ENCODE peak calls at places on chromosomes 3 and 15, in six cellular contexts. One of them, this sample, is unnamed.

GRCh38 chr3:126358038-126358815 is 1.0 kb upstream of the KLF15 start:
- DNase-seq in SK-N-SH: no peak
- DNase-seq in HCT116: no peak
- DNase-seq in GM12878: no peak
- DNase-seq in HepG2: no peak
- DNase-seq in K562: no peak
- DNase-seq in this sample: no peak

GRCh38 chr3:127820221-127820870 is 2.0 kb downstream of the MGLL start:
- DNase-seq in SK-N-SH: peak
- DNase-seq in GM12878: peak
- DNase-seq in K562: no peak
- DNase-seq in HCT116: no peak
- DNase-seq in HepG2: no peak
- DNase-seq in this sample: no peak

GRCh38 chr15:81302605-81303204 is 21.2 kb downstream of the STARD5 start:
- DNase-seq in HepG2: no peak
- DNase-seq in HCT116: no peak
- DNase-seq in GM12878: no peak
- DNase-seq in K562: no peak
- DNase-seq in SK-N-SH: no peak
- DNase-seq in this sample: no peak

GRCh38 chr15:60721706-60722105 is 242.8 kb upstream of the ICE2 start:
- DNase-seq in HCT116: no peak
- DNase-seq in HepG2: no peak
- DNase-seq in SK-N-SH: no peak
- DNase-seq in K562: no peak
- DNase-seq in GM12878: no peak
- DNase-seq in this sample: no peak

GRCh38 chr3:117080899-117081298 is 371.3 kb downstream of the TUSC7 start:
- DNase-seq in HCT116: no peak
- DNase-seq in HepG2: no peak
- DNase-seq in K562: no peak
- DNase-seq in GM12878: no peak
- DNase-seq in SK-N-SH: no peak
- DNase-seq in this sample: no peak

GRCh38 chr15:45637552-45638033 is 2.8 kb downstream of the SQOR start:
- DNase-seq in HCT116: no peak
- DNase-seq in GM12878: peak
- DNase-seq in HepG2: peak
- DNase-seq in SK-N-SH: no peak
- DNase-seq in K562: no peak
- DNase-seq in this sample: no peak

GRCh38 chr15:68307131-68307928 is 29.8 kb downstream of the FEM1B start:
- DNase-seq in GM12878: no peak
- DNase-seq in SK-N-SH: peak
- DNase-seq in HCT116: no peak
- DNase-seq in K562: no peak
- DNase-seq in HepG2: no peak
- DNase-seq in this sample: no peak

GRCh38 chr15:42118650-42119531 is 24.5 kb upstream of the PLA2G4D start:
- DNase-seq in K562: no peak
- DNase-seq in HepG2: no peak
- DNase-seq in SK-N-SH: no peak
- DNase-seq in HCT116: no peak
- DNase-seq in GM12878: no peak
- DNase-seq in this sample: no peak

GRCh38 chr15:79924379-79924778 is 27.6 kb upstream of the MTHFS start:
- DNase-seq in SK-N-SH: no peak
- DNase-seq in HCT116: no peak
- DNase-seq in K562: no peak
- DNase-seq in HepG2: no peak
- DNase-seq in GM12878: no peak
- DNase-seq in this sample: no peak

GRCh38 chr15:98506711-98507110 is 141.6 kb upstream of the IGF1R start:
- DNase-seq in HCT116: no peak
- DNase-seq in K562: no peak
- DNase-seq in SK-N-SH: no peak
- DNase-seq in GM12878: no peak
- DNase-seq in HepG2: no peak
- DNase-seq in this sample: no peak

GRCh38 chr3:41441568-41441967 is 242.3 kb downstream of the CTNNB1 start:
- DNase-seq in SK-N-SH: no peak
- DNase-seq in K562: no peak
- DNase-seq in HepG2: peak
- DNase-seq in HCT116: no peak
- DNase-seq in GM12878: no peak
- DNase-seq in this sample: no peak

GRCh38 chr15:52068004-52068403 is 44.6 kb downstream of the BCL2L10 start:
- DNase-seq in GM12878: no peak
- DNase-seq in K562: no peak
- DNase-seq in HCT116: no peak
- DNase-seq in SK-N-SH: no peak
- DNase-seq in HepG2: no peak
- DNase-seq in this sample: no peak

GRCh38 chr3:143182861-143183667 is 63.5 kb downstream of the CHST2 start:
- DNase-seq in SK-N-SH: no peak
- DNase-seq in HepG2: no peak
- DNase-seq in HCT116: no peak
- DNase-seq in K562: no peak
- DNase-seq in GM12878: no peak
- DNase-seq in this sample: no peak

GRCh38 chr3:29282431-29283296 is 1.8 kb downstream of the RBMS3 start:
- DNase-seq in HCT116: no peak
- DNase-seq in GM12878: no peak
- DNase-seq in SK-N-SH: no peak
- DNase-seq in K562: no peak
- DNase-seq in HepG2: no peak
- DNase-seq in this sample: no peak

GRCh38 chr3:160180581-160181216 is 44.5 kb upstream of the C3orf80 start:
- DNase-seq in HCT116: no peak
- DNase-seq in SK-N-SH: peak
- DNase-seq in HepG2: no peak
- DNase-seq in GM12878: no peak
- DNase-seq in K562: no peak
- DNase-seq in this sample: no peak

GRCh38 chr3:100269410-100270217 is 8.8 kb downstream of the TBC1D23 start:
- DNase-seq in GM12878: no peak
- DNase-seq in HepG2: no peak
- DNase-seq in SK-N-SH: no peak
- DNase-seq in K562: no peak
- DNase-seq in HCT116: peak
- DNase-seq in this sample: peak

GRCh38 chr15:63072023-63072650 is 29.6 kb downstream of the TPM1 start:
- DNase-seq in GM12878: no peak
- DNase-seq in HepG2: no peak
- DNase-seq in HCT116: no peak
- DNase-seq in K562: no peak
- DNase-seq in SK-N-SH: no peak
- DNase-seq in this sample: no peak

GRCh38 chr15:53197426-53197839 is 407.3 kb upstream of the ONECUT1 start:
- DNase-seq in GM12878: no peak
- DNase-seq in HepG2: peak
- DNase-seq in K562: peak
- DNase-seq in SK-N-SH: peak
- DNase-seq in HCT116: peak
- DNase-seq in this sample: peak

GRCh38 chr15:71109130-71109529 is 6.1 kb upstream of the THSD4 start:
- DNase-seq in SK-N-SH: no peak
- DNase-seq in HepG2: no peak
- DNase-seq in K562: no peak
- DNase-seq in HCT116: no peak
- DNase-seq in GM12878: no peak
- DNase-seq in this sample: no peak

GRCh38 chr3:31145062-31145461 is 250.6 kb upstream of the GADL1 start:
- DNase-seq in HCT116: no peak
- DNase-seq in SK-N-SH: no peak
- DNase-seq in K562: no peak
- DNase-seq in HepG2: no peak
- DNase-seq in GM12878: no peak
- DNase-seq in this sample: no peak

GRCh38 chr3:138455801-138456716 is 21.6 kb downstream of the ESYT3 start:
- DNase-seq in HepG2: no peak
- DNase-seq in HCT116: no peak
- DNase-seq in GM12878: no peak
- DNase-seq in K562: no peak
- DNase-seq in SK-N-SH: no peak
- DNase-seq in this sample: no peak

GRCh38 chr3:112492124-112492523 is 7.1 kb downstream of the BTLA start:
- DNase-seq in GM12878: no peak
- DNase-seq in SK-N-SH: no peak
- DNase-seq in HCT116: no peak
- DNase-seq in K562: no peak
- DNase-seq in HepG2: no peak
- DNase-seq in this sample: no peak

GRCh38 chr3:24355806-24356205 is 138.8 kb downstream of the THRB start:
- DNase-seq in HCT116: no peak
- DNase-seq in SK-N-SH: no peak
- DNase-seq in HepG2: no peak
- DNase-seq in K562: no peak
- DNase-seq in GM12878: no peak
- DNase-seq in this sample: no peak

GRCh38 chr15:51189579-51190397 is 95.1 kb upstream of the TNFAIP8L3 start:
- DNase-seq in GM12878: no peak
- DNase-seq in HCT116: no peak
- DNase-seq in K562: no peak
- DNase-seq in HepG2: no peak
- DNase-seq in SK-N-SH: no peak
- DNase-seq in this sample: no peak

GRCh38 chr3:128368626-128369025 is 98.1 kb downstream of the DNAJB8 start:
- DNase-seq in GM12878: no peak
- DNase-seq in SK-N-SH: no peak
- DNase-seq in HepG2: no peak
- DNase-seq in HCT116: no peak
- DNase-seq in K562: no peak
- DNase-seq in this sample: no peak

GRCh38 chr15:42511010-42511396 is 15.6 kb downstream of the SNAP23 start:
- DNase-seq in HCT116: no peak
- DNase-seq in SK-N-SH: no peak
- DNase-seq in K562: no peak
- DNase-seq in HepG2: no peak
- DNase-seq in GM12878: no peak
- DNase-seq in this sample: no peak

GRCh38 chr3:135099734-135100348 is 304.8 kb downstream of the EPHB1 start:
- DNase-seq in GM12878: no peak
- DNase-seq in K562: no peak
- DNase-seq in HepG2: no peak
- DNase-seq in SK-N-SH: no peak
- DNase-seq in HCT116: no peak
- DNase-seq in this sample: no peak

DNA sequence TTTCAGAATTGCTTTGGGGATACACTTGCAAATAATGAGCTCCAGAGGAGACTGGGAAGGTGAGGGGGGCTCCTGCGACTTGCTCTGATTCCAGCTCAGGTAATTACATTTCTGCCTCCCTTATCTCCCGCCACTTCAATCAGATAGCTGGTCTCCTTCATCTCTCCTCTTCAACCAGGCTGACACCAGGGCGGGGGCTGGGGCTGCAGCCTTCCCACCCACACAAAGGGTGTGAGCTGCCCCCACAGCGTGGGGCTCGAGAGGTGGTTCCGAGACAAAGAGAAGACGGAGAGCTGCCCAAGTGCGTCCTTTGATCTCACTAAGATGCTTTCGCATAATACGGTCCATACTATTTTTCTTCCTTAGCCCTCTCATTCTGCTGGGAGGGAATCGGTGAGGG is 139.7 kb downstream of the NSMCE3 start:
- DNase-seq in GM12878: no peak
- DNase-seq in SK-N-SH: no peak
- DNase-seq in K562: no peak
- DNase-seq in HepG2: no peak
- DNase-seq in HCT116: no peak
- DNase-seq in this sample: no peak
- TF ChIP-seq SIN3A in GM12878: no peak
- TF ChIP-seq SIN3A in SK-N-SH: no peak
- TF ChIP-seq SIN3A in K562: no peak
- TF ChIP-seq SIN3A in HepG2: no peak
- TF ChIP-seq SIN3A in HCT116: no peak
- TF ChIP-seq SIN3A in this sample: no peak

GRCh38 chr15:58307313-58307961 is 124.4 kb upstream of the LIPC start:
- DNase-seq in K562: no peak
- DNase-seq in GM12878: no peak
- DNase-seq in HepG2: no peak
- DNase-seq in SK-N-SH: peak
- DNase-seq in HCT116: no peak
- DNase-seq in this sample: no peak
- TF ChIP-seq REST in K562: no peak
- TF ChIP-seq REST in GM12878: no peak
- TF ChIP-seq REST in HepG2: no peak
- TF ChIP-seq REST in SK-N-SH: no peak
- TF ChIP-seq REST in HCT116: no peak
- TF ChIP-seq REST in this sample: no peak

DNA sequence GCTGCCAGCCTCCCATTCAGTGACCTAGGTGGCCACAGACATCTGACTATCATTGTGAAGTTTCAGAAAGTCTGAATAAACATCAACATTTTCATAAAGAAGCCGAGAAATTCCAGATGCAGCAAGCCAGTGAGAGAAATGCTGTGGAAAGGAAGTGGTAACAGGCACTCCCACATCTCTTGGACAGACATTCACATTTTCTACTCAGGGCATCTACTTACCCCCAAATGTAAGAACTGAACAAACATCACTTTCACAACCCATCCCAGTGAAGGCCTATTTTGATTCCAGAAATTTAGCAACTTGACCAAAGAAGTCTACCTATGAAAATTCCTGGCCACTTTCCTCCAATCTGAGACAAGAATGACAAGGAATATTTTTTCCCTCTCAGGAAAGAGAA is 224.8 kb upstream of the DCBLD2 start:
- DNase-seq in HepG2: no peak
- DNase-seq in SK-N-SH: no peak
- DNase-seq in GM12878: no peak
- DNase-seq in HCT116: no peak
- DNase-seq in K562: no peak
- DNase-seq in this sample: no peak
- H3K27ac ChIP-seq in HepG2: no peak
- H3K27ac ChIP-seq in SK-N-SH: no peak
- H3K27ac ChIP-seq in GM12878: no peak
- H3K27ac ChIP-seq in HCT116: no peak
- H3K27ac ChIP-seq in K562: no peak
- H3K27ac ChIP-seq in this sample: no peak

GRCh38 chr3:25781758-25782594 is 1.3 kb downstream of the NGLY1 start:
- DNase-seq in K562: peak
- DNase-seq in SK-N-SH: no peak
- DNase-seq in GM12878: peak
- DNase-seq in HCT116: no peak
- DNase-seq in HepG2: no peak
- DNase-seq in this sample: no peak

GRCh38 chr3:25782938-25783660 is at the start of gene NGLY1:
- DNase-seq in GM12878: no peak
- DNase-seq in SK-N-SH: peak
- DNase-seq in HepG2: peak
- DNase-seq in HCT116: peak
- DNase-seq in K562: peak
- DNase-seq in this sample: no peak

GRCh38 chr3:25782636-25782937 is 656 bp downstream of the NGLY1 start:
- DNase-seq in HepG2: no peak
- DNase-seq in GM12878: no peak
- DNase-seq in K562: no peak
- DNase-seq in SK-N-SH: no peak
- DNase-seq in HCT116: no peak
- DNase-seq in this sample: no peak

GRCh38 chr3:25780618-25781017 is 2.6 kb downstream of the NGLY1 start:
- DNase-seq in HCT116: no peak
- DNase-seq in GM12878: no peak
- DNase-seq in K562: no peak
- DNase-seq in SK-N-SH: no peak
- DNase-seq in HepG2: no peak
- DNase-seq in this sample: no peak

GRCh38 chr3:25781145-25781757 is 2.0 kb downstream of the NGLY1 start:
- DNase-seq in SK-N-SH: no peak
- DNase-seq in HepG2: no peak
- DNase-seq in K562: no peak
- DNase-seq in GM12878: no peak
- DNase-seq in HCT116: no peak
- DNase-seq in this sample: no peak
- TF ChIP-seq SIN3A in SK-N-SH: no peak
- TF ChIP-seq SIN3A in HepG2: no peak
- TF ChIP-seq SIN3A in K562: no peak
- TF ChIP-seq SIN3A in GM12878: no peak
- TF ChIP-seq SIN3A in HCT116: no peak
- TF ChIP-seq SIN3A in this sample: no peak